ENCODE peak calls at places on chromosomes 12 and 14, in eight cellular contexts. V is adrenal gland, A is cardiac fibroblast, S is lower leg skin, G is transverse colon, B is astrocyte of the cerebellum, U is fibroblast of lung, I is spleen. Z is an unnamed sample.

GRCh38 chr14:36068777-36069534 is 107.6 kb downstream of the PTCSC3 start:
- DNase-seq in S (no peak), A (peak), G (no peak), I (no peak), U (peak), V (no peak), B (peak), Z (peak)

GRCh38 chr12:30806989-30807694 is 52.4 kb upstream of the CAPRIN2 start:
- DNase-seq in V (peak), B (peak), A (peak), U (peak), I (no peak), G (no peak), S (no peak), Z (peak)

GRCh38 chr12:53145383-53145782 is 35.1 kb upstream of the ZNF740 start:
- DNase-seq in U (peak), V (peak), S (peak), G (no peak), B (no peak), A (peak), I (no peak), Z (peak)

GRCh38 chr12:102603021-102603420 is 122.7 kb upstream of the IGF1 start:
- DNase-seq in B (no peak), I (no peak), U (no peak), G (no peak), S (no peak), V (no peak), A (no peak), Z (no peak)

GRCh38 chr12:68675098-68675842 is 11.5 kb upstream of the NUP107 start:
- DNase-seq in U (no peak), I (peak), A (no peak), B (no peak), G (peak), V (no peak), S (no peak), Z (no peak)

GRCh38 chr12:47818701-47819543 is 781 bp downstream of the HDAC7 start:
- DNase-seq in U (no peak), B (no peak), G (peak), S (peak), I (peak), V (peak), A (peak), Z (no peak)

GRCh38 chr12:123445388-123446344 is 9.2 kb upstream of the RILPL2 start:
- DNase-seq in B (no peak), I (no peak), V (no peak), G (no peak), U (peak), S (no peak), A (peak), Z (peak)

GRCh38 chr12:71840226-71840847 is 778 bp downstream of the TBC1D15 start:
- DNase-seq in A (peak), U (peak), B (peak), S (no peak), G (no peak), I (no peak), V (no peak), Z (peak)

GRCh38 chr12:104669057-104669770 is 212.5 kb downstream of the CHST11 start:
- DNase-seq in I (no peak), A (peak), G (peak), U (peak), V (peak), S (no peak), B (no peak), Z (no peak)

GRCh38 chr12:62731378-62731710 is 203.6 kb downstream of the PPM1H start:
- DNase-seq in B (no peak), S (peak), I (no peak), U (no peak), G (no peak), V (no peak), A (no peak), Z (no peak)

GRCh38 chr12:59023861-59024424 is 103.6 kb upstream of the LRIG3 start:
- DNase-seq in S (no peak), A (no peak), V (no peak), B (peak), I (no peak), G (no peak), U (no peak), Z (no peak)

GRCh38 chr12:54397157-54397556 is 12.6 kb upstream of the ZNF385A start:
- DNase-seq in I (no peak), B (no peak), A (no peak), S (no peak), V (no peak), G (no peak), U (no peak), Z (no peak)

GRCh38 chr14:75254381-75254821 is 24.2 kb upstream of the FOS start:
- DNase-seq in G (peak), S (peak), I (no peak), A (no peak), V (no peak), B (no peak), U (no peak), Z (no peak)

GRCh38 chr12:109775172-109775881 is 57.9 kb downstream of the TRPV4 start:
- DNase-seq in A (peak), V (peak), B (peak), I (peak), U (peak), S (peak), G (peak), Z (peak)

GRCh38 chr14:38279556-38279955 is 23.7 kb upstream of the CLEC14A start:
- DNase-seq in U (no peak), I (no peak), B (no peak), V (no peak), G (no peak), A (no peak), S (no peak), Z (no peak)

GRCh38 chr12:50402270-50403000 is 1.8 kb downstream of the LARP4 start:
- DNase-seq in B (no peak), A (no peak), S (peak), V (peak), G (no peak), I (no peak), U (peak), Z (peak)

GRCh38 chr12:42705863-42706262 is 116.3 kb upstream of the PRICKLE1 start:
- DNase-seq in G (peak), A (peak), I (peak), S (peak), V (peak), U (peak), B (peak), Z (peak)

GRCh38 chr12:1778911-1779310 is 41.5 kb upstream of the LRTM2 start:
- DNase-seq in G (no peak), V (no peak), B (no peak), S (no peak), U (no peak), I (no peak), A (peak), Z (peak)

GRCh38 chr14:79514700-79515099 is 696.6 kb downstream of the DIO2 start:
- DNase-seq in I (no peak), U (peak), B (peak), S (no peak), A (peak), G (no peak), V (no peak), Z (peak)

GRCh38 chr12:121468451-121468850 is 68.5 kb downstream of the RNF34 start:
- DNase-seq in V (no peak), U (peak), A (no peak), S (no peak), B (no peak), G (no peak), I (no peak), Z (peak)

GRCh38 chr12:7079826-7080125 is 12.5 kb downstream of the C1R start:
- DNase-seq in V (no peak), A (peak), S (no peak), B (no peak), U (peak), G (no peak), I (no peak), Z (peak)

GRCh38 chr14:52266179-52266578 is 1.3 kb upstream of the PTGDR start:
- DNase-seq in S (no peak), V (peak), I (no peak), B (peak), U (peak), A (peak), G (no peak), Z (peak)

GRCh38 chr14:73461478-73462077 is 3.2 kb upstream of the NUMB start:
- DNase-seq in G (no peak), V (no peak), U (no peak), B (no peak), A (no peak), S (peak), I (no peak), Z (no peak)

GRCh38 chr14:103434868-103435442 is 49.7 kb downstream of the MARK3 start:
- DNase-seq in G (no peak), V (no peak), S (no peak), U (no peak), A (no peak), I (no peak), B (no peak), Z (no peak)
- TF ChIP-seq CTCF in G (no peak), V (no peak), S (no peak), U (no peak), A (no peak), I (no peak), B (no peak), Z (no peak)

GRCh38 chr14:104863131-104863862 is 1.8 kb upstream of the CEP170B start:
- DNase-seq in S (no peak), B (no peak), I (no peak), U (no peak), G (no peak), A (no peak), V (no peak), Z (no peak)
- H3K4me3 ChIP-seq in S (no peak), B (no peak), I (no peak), U (no peak), G (peak), A (no peak), V (no peak), Z (no peak)

GRCh38 chr14:104770851-104771272 is 17.9 kb downstream of the SIVA1 start:
- DNase-seq in I (no peak), S (no peak), G (no peak), U (no peak), B (no peak), A (no peak), V (no peak), Z (no peak)
- TF ChIP-seq CTCF in I (peak), S (no peak), G (peak), U (peak), B (peak), A (peak), V (peak), Z (peak)

DNA sequence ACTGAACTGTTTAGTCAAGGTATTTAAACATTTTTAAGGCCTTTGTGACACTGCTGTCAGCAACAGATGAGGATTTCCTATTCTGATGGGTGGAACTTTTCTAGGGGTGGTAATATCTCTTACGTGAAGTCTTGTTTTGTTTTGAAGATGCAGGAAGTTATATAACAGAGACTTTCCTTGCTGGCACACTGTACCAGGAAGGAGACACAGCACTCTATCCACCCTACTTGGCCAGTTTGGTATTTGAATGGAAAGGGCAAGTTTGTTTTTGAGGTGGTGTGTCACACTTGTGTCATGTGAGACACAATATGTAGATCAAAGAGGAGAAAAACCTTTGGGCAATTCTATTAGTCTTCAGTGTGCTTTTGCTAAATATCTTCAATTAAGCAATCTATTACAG is 51.6 kb upstream of the SRP54 start:
- DNase-seq in S (no peak), I (no peak), V (no peak), B (no peak), U (no peak), G (peak), A (peak), Z (peak)
- H3K4me3 ChIP-seq in S (no peak), I (no peak), V (no peak), B (no peak), U (no peak), G (no peak), A (no peak), Z (no peak)

GRCh38 chr14:49687942-49688700 is at the start of gene POLE2:
- DNase-seq in A (peak), S (peak), B (no peak), V (peak), I (peak), U (peak), G (peak), Z (peak)
- TF ChIP-seq CTCF in A (no peak), S (no peak), B (no peak), V (no peak), I (no peak), U (no peak), G (no peak), Z (no peak)

Z was measured in fibroblast of the aortic adventitia.